ENCODE peak calls at places on chromosomes 5 and 9, in six cellular contexts. K, R, M, H, I and E are unnamed samples.

GRCh38 chr9:133102190-133103021 is 18.6 kb downstream of the RALGDS start:
- DNase-seq in K (no peak), M (peak; percentile 16), H (no peak), I (no peak), R (no peak), E (no peak)

GRCh38 chr5:50595199-50595598 is 71.2 kb upstream of the PARP8 start:
- DNase-seq in H (no peak), I (no peak), K (no peak), R (no peak), M (no peak), E (no peak)

GRCh38 chr9:34089311-34089710 is 37.2 kb downstream of the DCAF12 start:
- DNase-seq in M (no peak), K (no peak), H (no peak), R (no peak), I (no peak), E (no peak)

GRCh38 chr5:1952456-1953099 is 69.9 kb upstream of the IRX4 start:
- DNase-seq in I (no peak), H (no peak), K (peak; percentile 75), M (no peak), R (no peak), E (no peak)

GRCh38 chr5:82174128-82174918 is 103.8 kb downstream of the RPS23 start:
- DNase-seq in K (no peak), H (peak; percentile 7), I (peak; percentile 85), R (peak; percentile 47), M (peak; percentile 13), E (peak; percentile 20)

GRCh38 chr9:99253772-99254431 is 31.8 kb downstream of the SEC61B start:
- DNase-seq in R (peak; percentile 83), K (no peak), I (no peak), M (peak; percentile 66), H (peak; percentile 24), E (peak; percentile 16)

GRCh38 chr9:137241490-137242328 is 622 bp downstream of the TUBB4B start:
- DNase-seq in M (peak; percentile 85), H (peak; percentile 35), R (peak; percentile 69), K (no peak), I (no peak), E (no peak)

GRCh38 chr9:91833096-91833877 is 116.7 kb downstream of the ROR2 start:
- DNase-seq in I (no peak), H (no peak), R (no peak), M (no peak), K (peak; percentile 84), E (no peak)

GRCh38 chr9:23581936-23582335 is 244.1 kb downstream of the ELAVL2 start:
- DNase-seq in K (no peak), M (no peak), R (no peak), H (no peak), I (no peak), E (no peak)

GRCh38 chr5:95410269-95410668 is 19.1 kb downstream of the FAM81B start:
- DNase-seq in I (no peak), R (no peak), H (no peak), K (no peak), M (no peak), E (no peak)

GRCh38 chr9:128706045-128706444 is 3.7 kb downstream of the PKN3 start:
- DNase-seq in K (no peak), I (no peak), H (no peak), M (no peak), R (no peak), E (no peak)

GRCh38 chr9:120715331-120715924 is 1.2 kb upstream of the MEGF9 start:
- DNase-seq in M (no peak), H (no peak), K (no peak), I (no peak), R (no peak), E (no peak)

GRCh38 chr5:115349001-115349817 is 52.8 kb upstream of the CCDC112 start:
- DNase-seq in H (no peak), I (no peak), R (no peak), M (no peak), K (no peak), E (no peak)

GRCh38 chr5:171616002-171616780 is 169.4 kb upstream of the SMIM23 start:
- DNase-seq in I (no peak), R (no peak), K (peak; percentile 85), M (no peak), H (no peak), E (no peak)

GRCh38 chr5:77843570-77844407 is 67.7 kb upstream of the TBCA start:
- DNase-seq in I (no peak), H (no peak), M (peak; percentile 47), R (no peak), K (no peak), E (no peak)

GRCh38 chr9:71721786-71722295 is 46.5 kb downstream of the CEMIP2 start:
- DNase-seq in H (no peak), K (no peak), R (no peak), I (no peak), M (no peak), E (no peak)

GRCh38 chr5:151696470-151697061 is 9.9 kb upstream of the SPARC start:
- DNase-seq in H (no peak), K (no peak), I (no peak), R (no peak), M (no peak), E (no peak)

GRCh38 chr5:145681216-145681615 is 153.9 kb downstream of the PRELID2 start:
- DNase-seq in M (no peak), R (no peak), H (no peak), K (no peak), I (no peak), E (no peak)

GRCh38 chr5:21058290-21058689 is 1070.3 kb upstream of the CDH18 start:
- DNase-seq in M (no peak), H (no peak), R (no peak), I (no peak), K (no peak), E (no peak)

GRCh38 chr5:16245249-16245648 is 65.7 kb upstream of the MARCHF11 start:
- DNase-seq in K (no peak), H (no peak), R (no peak), I (no peak), M (no peak), E (no peak)

GRCh38 chr5:58294598-58295298 is 165.1 kb downstream of the PLK2 start:
- DNase-seq in I (peak; percentile 20), M (no peak), R (peak; percentile 6), K (no peak), H (no peak), E (no peak)

GRCh38 chr9:126329476-126330275 is 3.0 kb downstream of the MVB12B start:
- DNase-seq in R (peak; percentile 9), M (no peak), K (no peak), H (no peak), I (no peak), E (peak; percentile 30)

GRCh38 chr5:10946050-10946449 is 185.0 kb upstream of the DAP start:
- DNase-seq in H (no peak), I (no peak), M (no peak), R (no peak), K (no peak), E (no peak)

GRCh38 chr5:1755321-1755949 is 44.2 kb downstream of the MRPL36 start:
- DNase-seq in R (no peak), H (no peak), K (no peak), I (no peak), M (no peak), E (no peak)

GRCh38 chr9:14057347-14058077 is 256.4 kb downstream of the NFIB start:
- DNase-seq in K (no peak), R (no peak), M (no peak), I (no peak), H (no peak), E (no peak)

GRCh38 chr5:128441923-128442322 is 96.1 kb downstream of the FBN2 start:
- DNase-seq in I (no peak), M (no peak), R (no peak), K (no peak), H (no peak), E (no peak)

GRCh38 chr5:76104027-76104426 is 20.8 kb downstream of the SV2C start:
- DNase-seq in M (no peak), H (no peak), K (no peak), R (peak; percentile 15), I (peak; percentile 51), E (no peak)

GRCh38 chr5:1552469-1553255 is 28.9 kb upstream of the LPCAT1 start:
- DNase-seq in R (no peak), M (peak; percentile 19), K (peak; percentile 87), H (no peak), I (no peak), E (no peak)

GRCh38 chr9:93435386-93435785 is 16.1 kb upstream of the FAM120A start:
- DNase-seq in H (no peak), M (no peak), I (no peak), R (no peak), K (no peak), E (no peak)